ENCODE peak calls at places on chromosomes 13 and 19, in seven cellular contexts. A is keratinocyte; T is left lung; W is neural progenitor cell; F is heart left ventricle; O is mucosa of descending colon; R is CD8-positive, alpha-beta T cell. H is an unnamed sample. For H3K36me3, the result is how much of the 10 kb centered on the place peaks cover.

GRCh38 chr19:44718441-44719261 is 19.7 kb downstream of the CEACAM16 start:
- DNase-seq in A (no peak), T (no peak), W (peak), F (peak), O (peak), R (no peak), H (no peak)

GRCh38 chr19:1882089-1882785 is 3.1 kb downstream of the ABHD17A start:
- DNase-seq in A (no peak), T (no peak), W (peak), F (no peak), O (peak), R (peak), H (no peak)

GRCh38 chr19:50030225-50030624 is 4.4 kb downstream of the ZNF473 start:
- DNase-seq in A (no peak), T (no peak), W (no peak), F (no peak), O (no peak), R (no peak), H (no peak)

GRCh38 chr13:30453727-30454126 is 12.0 kb downstream of the HMGB1 start:
- DNase-seq in A (no peak), T (no peak), W (no peak), F (no peak), O (no peak), R (no peak), H (no peak)

GRCh38 chr19:31127132-31127967 is 221.9 kb downstream of the TSHZ3 start:
- DNase-seq in A (no peak), T (no peak), W (no peak), F (no peak), O (peak), R (no peak), H (no peak)

GRCh38 chr19:3683866-3684816 is 16.1 kb downstream of the PIP5K1C start:
- DNase-seq in A (no peak), T (peak), W (no peak), F (no peak), O (no peak), R (no peak), H (peak)

GRCh38 chr13:81874681-81875661 is 1534.0 kb upstream of the SPRY2 start:
- DNase-seq in A (no peak), T (no peak), W (peak), F (no peak), O (no peak), R (no peak), H (no peak)

GRCh38 chr13:106520205-106521004 is 15.1 kb downstream of the EFNB2 start:
- DNase-seq in A (no peak), T (no peak), W (peak), F (no peak), O (no peak), R (no peak), H (no peak)

GRCh38 chr19:50490411-50490811 is 13.8 kb upstream of the GARIN5A start:
- DNase-seq in A (no peak), T (peak), W (no peak), F (no peak), O (no peak), R (no peak), H (no peak)

GRCh38 chr19:29121684-29122083 is 91.3 kb downstream of the UQCRFS1 start:
- DNase-seq in A (no peak), T (no peak), W (peak), F (no peak), O (peak), R (no peak), H (no peak)

GRCh38 chr19:359653-359925 is 15.0 kb upstream of the MIER2 start:
- DNase-seq in A (no peak), T (no peak), W (no peak), F (no peak), O (no peak), R (no peak), H (no peak)

GRCh38 chr13:79593611-79594275 is 112.8 kb downstream of the NDFIP2 start:
- DNase-seq in A (peak), T (no peak), W (no peak), F (no peak), O (no peak), R (no peak), H (no peak)

GRCh38 chr19:27672309-27673047 is 1540.5 kb downstream of the UQCRFS1 start:
- DNase-seq in A (no peak), T (no peak), W (no peak), F (peak), O (no peak), R (no peak), H (no peak)

GRCh38 chr13:43688230-43688907 is 98.4 kb downstream of the ENOX1 start:
- DNase-seq in A (no peak), T (no peak), W (no peak), F (peak), O (no peak), R (no peak), H (no peak)

GRCh38 chr13:22141636-22142035 is 470.8 kb downstream of the FGF9 start:
- DNase-seq in A (no peak), T (no peak), W (no peak), F (no peak), O (no peak), R (no peak), H (no peak)

GRCh38 chr13:98965325-98965724 is 12.5 kb downstream of the DOCK9 start:
- DNase-seq in A (no peak), T (no peak), W (no peak), F (no peak), O (no peak), R (no peak), H (no peak)

GRCh38 chr19:16038196-16038695 is 38.0 kb upstream of the TPM4 start:
- DNase-seq in A (no peak), T (no peak), W (no peak), F (no peak), O (no peak), R (no peak), H (no peak)

GRCh38 chr19:51450730-51451307 is 7.4 kb downstream of the SIGLEC8 start:
- DNase-seq in A (no peak), T (no peak), W (no peak), F (no peak), O (no peak), R (no peak), H (no peak)

GRCh38 chr13:28533049-28533436 is 38.1 kb upstream of the FLT1 start:
- DNase-seq in A (no peak), T (no peak), W (no peak), F (no peak), O (no peak), R (no peak), H (no peak)

GRCh38 chr13:30332516-30333165 is 25.3 kb upstream of the KATNAL1 start:
- DNase-seq in A (no peak), T (no peak), W (no peak), F (no peak), O (no peak), R (no peak), H (no peak)

GRCh38 chr13:24893863-24894262 is 129.9 kb downstream of the RNF17 start:
- DNase-seq in A (no peak), T (no peak), W (no peak), F (no peak), O (no peak), R (no peak), H (no peak)

GRCh38 chr13:24892844-24893243 is 128.9 kb downstream of the RNF17 start:
- DNase-seq in A (no peak), T (no peak), W (no peak), F (no peak), O (no peak), R (no peak), H (no peak)

GRCh38 chr13:24894277-24894971 is 130.5 kb downstream of the RNF17 start:
- DNase-seq in A (no peak), T (no peak), W (no peak), F (no peak), O (no peak), R (no peak), H (no peak)

GRCh38 chr13:24891476-24892108 is 127.6 kb downstream of the RNF17 start:
- DNase-seq in A (no peak), T (no peak), W (no peak), F (no peak), O (no peak), R (no peak), H (no peak)

DNA sequence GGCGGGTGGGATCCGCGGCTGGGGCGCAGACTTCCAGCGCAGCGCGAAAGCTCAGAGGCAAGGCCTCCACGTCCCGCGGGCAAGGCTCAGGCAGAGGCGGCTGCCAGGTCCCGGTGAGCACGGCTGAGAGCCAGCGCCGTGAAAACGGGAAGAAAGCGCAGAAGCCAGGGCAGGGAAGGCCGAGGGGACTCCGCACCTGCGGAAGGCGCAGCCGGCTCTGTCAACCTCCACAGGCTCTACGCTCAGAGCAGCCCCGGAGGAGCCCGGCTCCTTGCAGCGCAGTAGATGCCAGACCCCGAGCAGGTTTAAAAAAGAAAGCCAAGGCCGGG is 131.0 kb downstream of the RNF17 start:
- DNase-seq in A (no peak), T (peak), W (no peak), F (no peak), O (no peak), R (no peak), H (no peak)
- H3K4me3 ChIP-seq in A (no peak), T (no peak), W (no peak), F (no peak), O (no peak), R (no peak), H (no peak)

DNA sequence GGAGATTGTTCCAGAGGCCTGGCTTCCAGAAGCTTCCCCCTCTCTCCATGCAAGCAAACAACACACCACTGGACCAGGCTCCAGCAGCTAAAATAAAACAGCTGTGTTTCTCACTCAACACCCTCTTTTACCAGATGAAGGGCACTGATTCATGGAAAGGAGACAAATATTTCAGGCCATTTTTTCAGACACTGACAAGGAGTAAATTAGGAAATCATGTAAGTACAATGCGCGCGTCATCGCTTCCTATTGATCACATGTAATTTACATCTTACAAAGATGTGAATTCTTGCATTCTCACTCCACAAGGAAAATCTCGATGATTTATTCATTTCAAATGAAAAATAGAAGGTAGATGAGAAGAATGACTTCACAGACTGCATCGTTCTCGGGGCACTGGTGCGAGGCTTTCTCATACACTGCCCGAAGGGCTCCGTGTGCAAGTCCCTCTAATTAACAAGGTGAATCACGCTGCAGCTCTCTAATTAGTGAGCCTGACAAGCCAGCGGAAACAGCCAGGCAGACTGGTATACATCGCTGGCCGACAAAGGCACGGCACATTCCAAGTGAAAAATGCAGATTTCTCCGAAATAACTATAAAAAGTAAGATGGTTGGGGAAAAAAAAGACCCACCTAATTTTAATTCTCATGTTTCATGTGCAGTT is 153.6 kb downstream of the KCTD15 start:
- DNase-seq in A (no peak), T (no peak), W (peak), F (no peak), O (no peak), R (no peak), H (no peak)
- TF ChIP-seq CTCF in A (no peak), T (no peak), W (no peak), F (no peak), O (no peak), R (no peak), H (no peak)

GRCh38 chr19:39356647-39357046 is 14.4 kb downstream of the SAMD4B start:
- DNase-seq in A (no peak), T (no peak), W (no peak), F (no peak), O (no peak), R (no peak), H (no peak)
- H3K36me3 ChIP-seq in A (under half), T (half or more), W (under half), F (half or more), O (under half), R (under half), H (under half)

GRCh38 chr13:20526664-20527063 is 1.0 kb upstream of the CRYL1 start:
- DNase-seq in A (no peak), T (no peak), W (no peak), F (no peak), O (peak), R (no peak), H (no peak)
- H3K4me3 ChIP-seq in A (no peak), T (peak), W (peak), F (peak), O (no peak), R (peak), H (peak)

GRCh38 chr13:113730831-113731191 is 28.2 kb upstream of the TMEM255B start:
- DNase-seq in A (no peak), T (no peak), W (no peak), F (no peak), O (no peak), R (no peak), H (no peak)
- TF ChIP-seq CTCF in A (no peak), T (no peak), W (peak), F (no peak), O (no peak), R (peak), H (no peak)

GRCh38 chr19:19056636-19057275 is 7.0 kb upstream of the SLC25A42 start:
- DNase-seq in A (no peak), T (peak), W (no peak), F (no peak), O (no peak), R (no peak), H (no peak)
- H3K36me3 ChIP-seq in A (under half), T (half or more), W (under half), F (half or more), O (under half), R (under half), H (under half)